ENCODE peak calls at places on chromosome 22, in nine cellular contexts. One of them, this sample, is unnamed.

GRCh38 chr22:31923166-31923565 is 21.2 kb upstream of the YWHAH start:
- DNase-seq in G401: no peak
- DNase-seq in SHP77 treated with DMSO at 0.1 percent for 48 hours: no peak
- DNase-seq in hypothalamus: no peak
- DNase-seq in NCI-H1092 treated with DMSO at 0.1 percent for 48 hours: no peak
- DNase-seq in ACHN: no peak
- DNase-seq in stimulated activated CD4-positive, alpha-beta T cell treated with anti-CD3 and anti-CD28 coated beads, Interleukin-2, amount 100 ng/mL, for 48 hours: no peak
- DNase-seq in body of pancreas: peak
- DNase-seq in activated CD4-positive, alpha-beta T cell treated with anti-CD3 and anti-CD28 coated beads, Interleukin-2, amount 50 U/mL, for 48 hours: no peak
- DNase-seq in this sample: no peak

GRCh38 chr22:23183107-23183698 is 2.9 kb downstream of the BCR start:
- DNase-seq in activated CD4-positive, alpha-beta T cell treated with anti-CD3 and anti-CD28 coated beads, Interleukin-2, amount 50 U/mL, for 48 hours: peak
- DNase-seq in stimulated activated CD4-positive, alpha-beta T cell treated with anti-CD3 and anti-CD28 coated beads, Interleukin-2, amount 100 ng/mL, for 48 hours: no peak
- DNase-seq in NCI-H1092 treated with DMSO at 0.1 percent for 48 hours: peak
- DNase-seq in ACHN: peak
- DNase-seq in hypothalamus: peak
- DNase-seq in G401: peak
- DNase-seq in SHP77 treated with DMSO at 0.1 percent for 48 hours: no peak
- DNase-seq in body of pancreas: peak
- DNase-seq in this sample: no peak

GRCh38 chr22:22143448-22143847 is 101.1 kb upstream of the VPREB1 start:
- DNase-seq in hypothalamus: no peak
- DNase-seq in stimulated activated CD4-positive, alpha-beta T cell treated with anti-CD3 and anti-CD28 coated beads, Interleukin-2, amount 100 ng/mL, for 48 hours: no peak
- DNase-seq in NCI-H1092 treated with DMSO at 0.1 percent for 48 hours: no peak
- DNase-seq in body of pancreas: no peak
- DNase-seq in activated CD4-positive, alpha-beta T cell treated with anti-CD3 and anti-CD28 coated beads, Interleukin-2, amount 50 U/mL, for 48 hours: no peak
- DNase-seq in G401: no peak
- DNase-seq in SHP77 treated with DMSO at 0.1 percent for 48 hours: no peak
- DNase-seq in ACHN: no peak
- DNase-seq in this sample: no peak

GRCh38 chr22:32480238-32480637 is 5.6 kb downstream of the FBXO7 start:
- DNase-seq in SHP77 treated with DMSO at 0.1 percent for 48 hours: no peak
- DNase-seq in activated CD4-positive, alpha-beta T cell treated with anti-CD3 and anti-CD28 coated beads, Interleukin-2, amount 50 U/mL, for 48 hours: peak
- DNase-seq in body of pancreas: no peak
- DNase-seq in ACHN: no peak
- DNase-seq in hypothalamus: no peak
- DNase-seq in stimulated activated CD4-positive, alpha-beta T cell treated with anti-CD3 and anti-CD28 coated beads, Interleukin-2, amount 100 ng/mL, for 48 hours: no peak
- DNase-seq in G401: no peak
- DNase-seq in NCI-H1092 treated with DMSO at 0.1 percent for 48 hours: no peak
- DNase-seq in this sample: no peak

GRCh38 chr22:28949788-28950187 is 66.4 kb downstream of the ZNRF3 start:
- DNase-seq in hypothalamus: no peak
- DNase-seq in G401: no peak
- DNase-seq in NCI-H1092 treated with DMSO at 0.1 percent for 48 hours: no peak
- DNase-seq in SHP77 treated with DMSO at 0.1 percent for 48 hours: no peak
- DNase-seq in ACHN: no peak
- DNase-seq in activated CD4-positive, alpha-beta T cell treated with anti-CD3 and anti-CD28 coated beads, Interleukin-2, amount 50 U/mL, for 48 hours: no peak
- DNase-seq in body of pancreas: no peak
- DNase-seq in stimulated activated CD4-positive, alpha-beta T cell treated with anti-CD3 and anti-CD28 coated beads, Interleukin-2, amount 100 ng/mL, for 48 hours: no peak
- DNase-seq in this sample: no peak

GRCh38 chr22:35432226-35432905 is 32.4 kb downstream of the MCM5 start:
- DNase-seq in G401: no peak
- DNase-seq in ACHN: no peak
- DNase-seq in activated CD4-positive, alpha-beta T cell treated with anti-CD3 and anti-CD28 coated beads, Interleukin-2, amount 50 U/mL, for 48 hours: no peak
- DNase-seq in hypothalamus: no peak
- DNase-seq in NCI-H1092 treated with DMSO at 0.1 percent for 48 hours: no peak
- DNase-seq in SHP77 treated with DMSO at 0.1 percent for 48 hours: no peak
- DNase-seq in body of pancreas: no peak
- DNase-seq in stimulated activated CD4-positive, alpha-beta T cell treated with anti-CD3 and anti-CD28 coated beads, Interleukin-2, amount 100 ng/mL, for 48 hours: no peak
- DNase-seq in this sample: no peak

GRCh38 chr22:31250740-31251330 is 38.7 kb downstream of the LIMK2 start:
- DNase-seq in G401: no peak
- DNase-seq in stimulated activated CD4-positive, alpha-beta T cell treated with anti-CD3 and anti-CD28 coated beads, Interleukin-2, amount 100 ng/mL, for 48 hours: no peak
- DNase-seq in activated CD4-positive, alpha-beta T cell treated with anti-CD3 and anti-CD28 coated beads, Interleukin-2, amount 50 U/mL, for 48 hours: no peak
- DNase-seq in ACHN: no peak
- DNase-seq in hypothalamus: no peak
- DNase-seq in body of pancreas: peak
- DNase-seq in SHP77 treated with DMSO at 0.1 percent for 48 hours: no peak
- DNase-seq in NCI-H1092 treated with DMSO at 0.1 percent for 48 hours: no peak
- DNase-seq in this sample: no peak

GRCh38 chr22:35783943-35784614 is 66.4 kb downstream of the APOL5 start:
- DNase-seq in SHP77 treated with DMSO at 0.1 percent for 48 hours: no peak
- DNase-seq in hypothalamus: no peak
- DNase-seq in G401: no peak
- DNase-seq in ACHN: peak
- DNase-seq in body of pancreas: no peak
- DNase-seq in stimulated activated CD4-positive, alpha-beta T cell treated with anti-CD3 and anti-CD28 coated beads, Interleukin-2, amount 100 ng/mL, for 48 hours: no peak
- DNase-seq in activated CD4-positive, alpha-beta T cell treated with anti-CD3 and anti-CD28 coated beads, Interleukin-2, amount 50 U/mL, for 48 hours: no peak
- DNase-seq in NCI-H1092 treated with DMSO at 0.1 percent for 48 hours: no peak
- DNase-seq in this sample: no peak

GRCh38 chr22:29079218-29079901 is 6.5 kb downstream of the KREMEN1 start:
- DNase-seq in body of pancreas: peak
- DNase-seq in activated CD4-positive, alpha-beta T cell treated with anti-CD3 and anti-CD28 coated beads, Interleukin-2, amount 50 U/mL, for 48 hours: no peak
- DNase-seq in ACHN: no peak
- DNase-seq in G401: no peak
- DNase-seq in SHP77 treated with DMSO at 0.1 percent for 48 hours: peak
- DNase-seq in NCI-H1092 treated with DMSO at 0.1 percent for 48 hours: peak
- DNase-seq in hypothalamus: no peak
- DNase-seq in stimulated activated CD4-positive, alpha-beta T cell treated with anti-CD3 and anti-CD28 coated beads, Interleukin-2, amount 100 ng/mL, for 48 hours: no peak
- DNase-seq in this sample: peak

GRCh38 chr22:20823264-20823663 is 35.3 kb downstream of the PI4KA start:
- DNase-seq in ACHN: no peak
- DNase-seq in NCI-H1092 treated with DMSO at 0.1 percent for 48 hours: no peak
- DNase-seq in SHP77 treated with DMSO at 0.1 percent for 48 hours: no peak
- DNase-seq in G401: no peak
- DNase-seq in body of pancreas: no peak
- DNase-seq in hypothalamus: no peak
- DNase-seq in activated CD4-positive, alpha-beta T cell treated with anti-CD3 and anti-CD28 coated beads, Interleukin-2, amount 50 U/mL, for 48 hours: no peak
- DNase-seq in stimulated activated CD4-positive, alpha-beta T cell treated with anti-CD3 and anti-CD28 coated beads, Interleukin-2, amount 100 ng/mL, for 48 hours: no peak
- DNase-seq in this sample: no peak

GRCh38 chr22:35308480-35308945 is 8.8 kb downstream of the TOM1 start:
- DNase-seq in hypothalamus: no peak
- DNase-seq in stimulated activated CD4-positive, alpha-beta T cell treated with anti-CD3 and anti-CD28 coated beads, Interleukin-2, amount 100 ng/mL, for 48 hours: no peak
- DNase-seq in ACHN: no peak
- DNase-seq in NCI-H1092 treated with DMSO at 0.1 percent for 48 hours: no peak
- DNase-seq in G401: no peak
- DNase-seq in activated CD4-positive, alpha-beta T cell treated with anti-CD3 and anti-CD28 coated beads, Interleukin-2, amount 50 U/mL, for 48 hours: no peak
- DNase-seq in body of pancreas: no peak
- DNase-seq in SHP77 treated with DMSO at 0.1 percent for 48 hours: no peak
- DNase-seq in this sample: no peak

GRCh38 chr22:50361222-50361621 is 18.1 kb downstream of the PPP6R2 start:
- DNase-seq in NCI-H1092 treated with DMSO at 0.1 percent for 48 hours: no peak
- DNase-seq in stimulated activated CD4-positive, alpha-beta T cell treated with anti-CD3 and anti-CD28 coated beads, Interleukin-2, amount 100 ng/mL, for 48 hours: no peak
- DNase-seq in activated CD4-positive, alpha-beta T cell treated with anti-CD3 and anti-CD28 coated beads, Interleukin-2, amount 50 U/mL, for 48 hours: no peak
- DNase-seq in G401: no peak
- DNase-seq in body of pancreas: no peak
- DNase-seq in hypothalamus: no peak
- DNase-seq in SHP77 treated with DMSO at 0.1 percent for 48 hours: no peak
- DNase-seq in ACHN: no peak
- DNase-seq in this sample: no peak

GRCh38 chr22:39088688-39089032 is 8.4 kb upstream of the APOBEC3H start:
- DNase-seq in stimulated activated CD4-positive, alpha-beta T cell treated with anti-CD3 and anti-CD28 coated beads, Interleukin-2, amount 100 ng/mL, for 48 hours: no peak
- DNase-seq in activated CD4-positive, alpha-beta T cell treated with anti-CD3 and anti-CD28 coated beads, Interleukin-2, amount 50 U/mL, for 48 hours: no peak
- DNase-seq in ACHN: no peak
- DNase-seq in SHP77 treated with DMSO at 0.1 percent for 48 hours: no peak
- DNase-seq in hypothalamus: no peak
- DNase-seq in G401: no peak
- DNase-seq in NCI-H1092 treated with DMSO at 0.1 percent for 48 hours: no peak
- DNase-seq in body of pancreas: no peak
- DNase-seq in this sample: no peak

GRCh38 chr22:32020117-32020516 is 22.9 kb upstream of the SLC5A1 start:
- DNase-seq in SHP77 treated with DMSO at 0.1 percent for 48 hours: no peak
- DNase-seq in stimulated activated CD4-positive, alpha-beta T cell treated with anti-CD3 and anti-CD28 coated beads, Interleukin-2, amount 100 ng/mL, for 48 hours: no peak
- DNase-seq in ACHN: peak
- DNase-seq in body of pancreas: no peak
- DNase-seq in activated CD4-positive, alpha-beta T cell treated with anti-CD3 and anti-CD28 coated beads, Interleukin-2, amount 50 U/mL, for 48 hours: no peak
- DNase-seq in NCI-H1092 treated with DMSO at 0.1 percent for 48 hours: no peak
- DNase-seq in hypothalamus: no peak
- DNase-seq in G401: no peak
- DNase-seq in this sample: no peak

GRCh38 chr22:46626356-46626755 is 6.2 kb downstream of the GRAMD4 start:
- DNase-seq in stimulated activated CD4-positive, alpha-beta T cell treated with anti-CD3 and anti-CD28 coated beads, Interleukin-2, amount 100 ng/mL, for 48 hours: no peak
- DNase-seq in ACHN: no peak
- DNase-seq in body of pancreas: no peak
- DNase-seq in NCI-H1092 treated with DMSO at 0.1 percent for 48 hours: no peak
- DNase-seq in G401: no peak
- DNase-seq in SHP77 treated with DMSO at 0.1 percent for 48 hours: no peak
- DNase-seq in activated CD4-positive, alpha-beta T cell treated with anti-CD3 and anti-CD28 coated beads, Interleukin-2, amount 50 U/mL, for 48 hours: no peak
- DNase-seq in hypothalamus: no peak
- DNase-seq in this sample: no peak

GRCh38 chr22:36323855-36324331 is 63.9 kb downstream of the MYH9 start:
- DNase-seq in hypothalamus: no peak
- DNase-seq in G401: no peak
- DNase-seq in ACHN: no peak
- DNase-seq in stimulated activated CD4-positive, alpha-beta T cell treated with anti-CD3 and anti-CD28 coated beads, Interleukin-2, amount 100 ng/mL, for 48 hours: no peak
- DNase-seq in SHP77 treated with DMSO at 0.1 percent for 48 hours: no peak
- DNase-seq in activated CD4-positive, alpha-beta T cell treated with anti-CD3 and anti-CD28 coated beads, Interleukin-2, amount 50 U/mL, for 48 hours: no peak
- DNase-seq in body of pancreas: no peak
- DNase-seq in NCI-H1092 treated with DMSO at 0.1 percent for 48 hours: peak
- DNase-seq in this sample: no peak

GRCh38 chr22:20422965-20423635 is 14.5 kb downstream of the SCARF2 start:
- DNase-seq in SHP77 treated with DMSO at 0.1 percent for 48 hours: no peak
- DNase-seq in hypothalamus: peak
- DNase-seq in G401: no peak
- DNase-seq in activated CD4-positive, alpha-beta T cell treated with anti-CD3 and anti-CD28 coated beads, Interleukin-2, amount 50 U/mL, for 48 hours: no peak
- DNase-seq in NCI-H1092 treated with DMSO at 0.1 percent for 48 hours: no peak
- DNase-seq in ACHN: no peak
- DNase-seq in body of pancreas: peak
- DNase-seq in stimulated activated CD4-positive, alpha-beta T cell treated with anti-CD3 and anti-CD28 coated beads, Interleukin-2, amount 100 ng/mL, for 48 hours: no peak
- DNase-seq in this sample: no peak

GRCh38 chr22:21025266-21025665 is 7.1 kb downstream of the SLC7A4 start:
- DNase-seq in body of pancreas: no peak
- DNase-seq in activated CD4-positive, alpha-beta T cell treated with anti-CD3 and anti-CD28 coated beads, Interleukin-2, amount 50 U/mL, for 48 hours: no peak
- DNase-seq in ACHN: no peak
- DNase-seq in SHP77 treated with DMSO at 0.1 percent for 48 hours: no peak
- DNase-seq in G401: no peak
- DNase-seq in stimulated activated CD4-positive, alpha-beta T cell treated with anti-CD3 and anti-CD28 coated beads, Interleukin-2, amount 100 ng/mL, for 48 hours: no peak
- DNase-seq in hypothalamus: no peak
- DNase-seq in NCI-H1092 treated with DMSO at 0.1 percent for 48 hours: no peak
- DNase-seq in this sample: no peak

GRCh38 chr22:24953294-24954113 is 988 bp downstream of the KIAA1671 start:
- DNase-seq in activated CD4-positive, alpha-beta T cell treated with anti-CD3 and anti-CD28 coated beads, Interleukin-2, amount 50 U/mL, for 48 hours: no peak
- DNase-seq in hypothalamus: no peak
- DNase-seq in SHP77 treated with DMSO at 0.1 percent for 48 hours: no peak
- DNase-seq in G401: no peak
- DNase-seq in NCI-H1092 treated with DMSO at 0.1 percent for 48 hours: no peak
- DNase-seq in body of pancreas: peak
- DNase-seq in stimulated activated CD4-positive, alpha-beta T cell treated with anti-CD3 and anti-CD28 coated beads, Interleukin-2, amount 100 ng/mL, for 48 hours: no peak
- DNase-seq in ACHN: no peak
- DNase-seq in this sample: no peak

GRCh38 chr22:28034760-28035401 is 115.8 kb upstream of the PITPNB start:
- DNase-seq in SHP77 treated with DMSO at 0.1 percent for 48 hours: peak
- DNase-seq in NCI-H1092 treated with DMSO at 0.1 percent for 48 hours: peak
- DNase-seq in activated CD4-positive, alpha-beta T cell treated with anti-CD3 and anti-CD28 coated beads, Interleukin-2, amount 50 U/mL, for 48 hours: no peak
- DNase-seq in body of pancreas: peak
- DNase-seq in stimulated activated CD4-positive, alpha-beta T cell treated with anti-CD3 and anti-CD28 coated beads, Interleukin-2, amount 100 ng/mL, for 48 hours: no peak
- DNase-seq in hypothalamus: peak
- DNase-seq in ACHN: no peak
- DNase-seq in G401: peak
- DNase-seq in this sample: peak

GRCh38 chr22:42432020-42432596 is at the start of gene NFAM1:
- DNase-seq in NCI-H1092 treated with DMSO at 0.1 percent for 48 hours: no peak
- DNase-seq in G401: no peak
- DNase-seq in stimulated activated CD4-positive, alpha-beta T cell treated with anti-CD3 and anti-CD28 coated beads, Interleukin-2, amount 100 ng/mL, for 48 hours: no peak
- DNase-seq in activated CD4-positive, alpha-beta T cell treated with anti-CD3 and anti-CD28 coated beads, Interleukin-2, amount 50 U/mL, for 48 hours: no peak
- DNase-seq in body of pancreas: peak
- DNase-seq in ACHN: no peak
- DNase-seq in hypothalamus: no peak
- DNase-seq in SHP77 treated with DMSO at 0.1 percent for 48 hours: no peak
- DNase-seq in this sample: no peak

GRCh38 chr22:32574397-32574796 is 99.8 kb downstream of the FBXO7 start:
- DNase-seq in body of pancreas: no peak
- DNase-seq in activated CD4-positive, alpha-beta T cell treated with anti-CD3 and anti-CD28 coated beads, Interleukin-2, amount 50 U/mL, for 48 hours: no peak
- DNase-seq in hypothalamus: no peak
- DNase-seq in ACHN: no peak
- DNase-seq in SHP77 treated with DMSO at 0.1 percent for 48 hours: no peak
- DNase-seq in stimulated activated CD4-positive, alpha-beta T cell treated with anti-CD3 and anti-CD28 coated beads, Interleukin-2, amount 100 ng/mL, for 48 hours: no peak
- DNase-seq in NCI-H1092 treated with DMSO at 0.1 percent for 48 hours: no peak
- DNase-seq in G401: no peak
- DNase-seq in this sample: no peak

GRCh38 chr22:37010976-37011375 is 8.3 kb downstream of the TST start:
- DNase-seq in G401: no peak
- DNase-seq in ACHN: no peak
- DNase-seq in NCI-H1092 treated with DMSO at 0.1 percent for 48 hours: no peak
- DNase-seq in body of pancreas: no peak
- DNase-seq in stimulated activated CD4-positive, alpha-beta T cell treated with anti-CD3 and anti-CD28 coated beads, Interleukin-2, amount 100 ng/mL, for 48 hours: no peak
- DNase-seq in hypothalamus: no peak
- DNase-seq in SHP77 treated with DMSO at 0.1 percent for 48 hours: no peak
- DNase-seq in activated CD4-positive, alpha-beta T cell treated with anti-CD3 and anti-CD28 coated beads, Interleukin-2, amount 50 U/mL, for 48 hours: no peak
- DNase-seq in this sample: no peak

GRCh38 chr22:42889290-42889689 is 32.2 kb upstream of the ARFGAP3 start:
- DNase-seq in G401: no peak
- DNase-seq in NCI-H1092 treated with DMSO at 0.1 percent for 48 hours: no peak
- DNase-seq in activated CD4-positive, alpha-beta T cell treated with anti-CD3 and anti-CD28 coated beads, Interleukin-2, amount 50 U/mL, for 48 hours: no peak
- DNase-seq in hypothalamus: no peak
- DNase-seq in body of pancreas: no peak
- DNase-seq in stimulated activated CD4-positive, alpha-beta T cell treated with anti-CD3 and anti-CD28 coated beads, Interleukin-2, amount 100 ng/mL, for 48 hours: no peak
- DNase-seq in SHP77 treated with DMSO at 0.1 percent for 48 hours: no peak
- DNase-seq in ACHN: no peak
- DNase-seq in this sample: no peak

GRCh38 chr22:26313291-26313690 is 115.8 kb upstream of the ASPHD2 start:
- DNase-seq in activated CD4-positive, alpha-beta T cell treated with anti-CD3 and anti-CD28 coated beads, Interleukin-2, amount 50 U/mL, for 48 hours: no peak
- DNase-seq in stimulated activated CD4-positive, alpha-beta T cell treated with anti-CD3 and anti-CD28 coated beads, Interleukin-2, amount 100 ng/mL, for 48 hours: no peak
- DNase-seq in hypothalamus: no peak
- DNase-seq in G401: no peak
- DNase-seq in ACHN: no peak
- DNase-seq in body of pancreas: no peak
- DNase-seq in SHP77 treated with DMSO at 0.1 percent for 48 hours: no peak
- DNase-seq in NCI-H1092 treated with DMSO at 0.1 percent for 48 hours: no peak
- DNase-seq in this sample: no peak

GRCh38 chr22:24002849-24003248 is 2.4 kb downstream of the GSTT4 start:
- DNase-seq in NCI-H1092 treated with DMSO at 0.1 percent for 48 hours: no peak
- DNase-seq in ACHN: no peak
- DNase-seq in hypothalamus: no peak
- DNase-seq in activated CD4-positive, alpha-beta T cell treated with anti-CD3 and anti-CD28 coated beads, Interleukin-2, amount 50 U/mL, for 48 hours: no peak
- DNase-seq in body of pancreas: no peak
- DNase-seq in SHP77 treated with DMSO at 0.1 percent for 48 hours: no peak
- DNase-seq in G401: no peak
- DNase-seq in stimulated activated CD4-positive, alpha-beta T cell treated with anti-CD3 and anti-CD28 coated beads, Interleukin-2, amount 100 ng/mL, for 48 hours: no peak
- DNase-seq in this sample: no peak